ENCODE peak calls at places on chromosomes 11 and 22, in six cellular contexts. One of them, this sample, is unnamed.

GRCh38 chr22:32473388-32473952 is 1.1 kb upstream of the FBXO7 start:
- DNase-seq in adrenal gland: no peak
- DNase-seq in neural progenitor cell: peak; percentile 64
- DNase-seq in kidney: no peak
- DNase-seq in cardiac muscle cell: peak; percentile 71
- DNase-seq in heart right ventricle: peak; percentile 14
- DNase-seq in this sample: no peak

GRCh38 chr22:22245935-22246525 is 1.4 kb downstream of the VPREB1 start:
- DNase-seq in adrenal gland: no peak
- DNase-seq in neural progenitor cell: no peak
- DNase-seq in kidney: no peak
- DNase-seq in cardiac muscle cell: no peak
- DNase-seq in heart right ventricle: no peak
- DNase-seq in this sample: no peak

GRCh38 chr11:72446929-72447753 is 12.8 kb upstream of the CLPB start:
- DNase-seq in adrenal gland: no peak
- DNase-seq in neural progenitor cell: peak; percentile 48
- DNase-seq in kidney: no peak
- DNase-seq in cardiac muscle cell: peak; percentile 76
- DNase-seq in heart right ventricle: peak; percentile 25
- DNase-seq in this sample: no peak

GRCh38 chr11:85088286-85088685 is 538.9 kb downstream of the DLG2 start:
- DNase-seq in adrenal gland: no peak
- DNase-seq in neural progenitor cell: no peak
- DNase-seq in kidney: no peak
- DNase-seq in cardiac muscle cell: no peak
- DNase-seq in heart right ventricle: no peak
- DNase-seq in this sample: no peak

GRCh38 chr11:10496296-10496936 is 41.4 kb downstream of the AMPD3 start:
- DNase-seq in adrenal gland: peak; percentile 39
- DNase-seq in neural progenitor cell: no peak
- DNase-seq in kidney: no peak
- DNase-seq in cardiac muscle cell: no peak
- DNase-seq in heart right ventricle: no peak
- DNase-seq in this sample: no peak

GRCh38 chr11:132649277-132649676 is 883.0 kb downstream of the OPCML start:
- DNase-seq in adrenal gland: no peak
- DNase-seq in neural progenitor cell: no peak
- DNase-seq in kidney: no peak
- DNase-seq in cardiac muscle cell: no peak
- DNase-seq in heart right ventricle: no peak
- DNase-seq in this sample: no peak

GRCh38 chr11:64238076-64238475 is 2.8 kb upstream of the FKBP2 start:
- DNase-seq in adrenal gland: no peak
- DNase-seq in neural progenitor cell: no peak
- DNase-seq in kidney: no peak
- DNase-seq in cardiac muscle cell: no peak
- DNase-seq in heart right ventricle: no peak
- DNase-seq in this sample: peak; percentile 43

GRCh38 chr11:111922803-111923202 is 4.1 kb downstream of the C11orf52 start:
- DNase-seq in adrenal gland: no peak
- DNase-seq in neural progenitor cell: no peak
- DNase-seq in kidney: no peak
- DNase-seq in cardiac muscle cell: peak; percentile 91
- DNase-seq in heart right ventricle: peak; percentile 84
- DNase-seq in this sample: no peak

GRCh38 chr11:34890812-34891211 is 25.4 kb downstream of the APIP start:
- DNase-seq in adrenal gland: no peak
- DNase-seq in neural progenitor cell: peak; percentile 59
- DNase-seq in kidney: no peak
- DNase-seq in cardiac muscle cell: peak; percentile 73
- DNase-seq in heart right ventricle: no peak
- DNase-seq in this sample: no peak

GRCh38 chr22:32926600-32926999 is 125.1 kb downstream of the TIMP3 start:
- DNase-seq in adrenal gland: no peak
- DNase-seq in neural progenitor cell: peak; percentile 50
- DNase-seq in kidney: no peak
- DNase-seq in cardiac muscle cell: peak; percentile 58
- DNase-seq in heart right ventricle: no peak
- DNase-seq in this sample: no peak

GRCh38 chr11:18452927-18453326 is 2.7 kb upstream of the LDHAL6A start:
- DNase-seq in adrenal gland: no peak
- DNase-seq in neural progenitor cell: no peak
- DNase-seq in kidney: no peak
- DNase-seq in cardiac muscle cell: no peak
- DNase-seq in heart right ventricle: no peak
- DNase-seq in this sample: no peak

GRCh38 chr11:78649361-78650215 is 74.9 kb upstream of the NARS2 start:
- DNase-seq in adrenal gland: peak; percentile 27
- DNase-seq in neural progenitor cell: no peak
- DNase-seq in kidney: no peak
- DNase-seq in cardiac muscle cell: no peak
- DNase-seq in heart right ventricle: no peak
- DNase-seq in this sample: no peak

GRCh38 chr22:44098021-44098739 is 74.1 kb downstream of the PARVB start:
- DNase-seq in adrenal gland: no peak
- DNase-seq in neural progenitor cell: no peak
- DNase-seq in kidney: peak; percentile 45
- DNase-seq in cardiac muscle cell: peak; percentile 2
- DNase-seq in heart right ventricle: no peak
- DNase-seq in this sample: no peak

GRCh38 chr11:33742249-33742851 is 6.1 kb upstream of the CD59 start:
- DNase-seq in adrenal gland: no peak
- DNase-seq in neural progenitor cell: no peak
- DNase-seq in kidney: no peak
- DNase-seq in cardiac muscle cell: peak; percentile 60
- DNase-seq in heart right ventricle: no peak
- DNase-seq in this sample: no peak

GRCh38 chr11:128498846-128499245 is 88.5 kb downstream of the ETS1 start:
- DNase-seq in adrenal gland: no peak
- DNase-seq in neural progenitor cell: no peak
- DNase-seq in kidney: no peak
- DNase-seq in cardiac muscle cell: no peak
- DNase-seq in heart right ventricle: no peak
- DNase-seq in this sample: no peak

GRCh38 chr22:49046546-49047305 is 780.9 kb downstream of the BRD1 start:
- DNase-seq in adrenal gland: peak; percentile 57
- DNase-seq in neural progenitor cell: peak; percentile 86
- DNase-seq in kidney: no peak
- DNase-seq in cardiac muscle cell: no peak
- DNase-seq in heart right ventricle: peak; percentile 24
- DNase-seq in this sample: peak; percentile 56

GRCh38 chr11:35109827-35110226 is 29.1 kb upstream of the CD44 start:
- DNase-seq in adrenal gland: no peak
- DNase-seq in neural progenitor cell: no peak
- DNase-seq in kidney: no peak
- DNase-seq in cardiac muscle cell: no peak
- DNase-seq in heart right ventricle: no peak
- DNase-seq in this sample: no peak

GRCh38 chr11:119584193-119585037 is 144.6 kb downstream of the NECTIN1 start:
- DNase-seq in adrenal gland: peak; percentile 67
- DNase-seq in neural progenitor cell: peak; percentile 95
- DNase-seq in kidney: peak; percentile 88
- DNase-seq in cardiac muscle cell: peak; percentile 96
- DNase-seq in heart right ventricle: no peak
- DNase-seq in this sample: peak; percentile 30

GRCh38 chr11:3169235-3169951 is 4.3 kb upstream of the OSBPL5 start:
- DNase-seq in adrenal gland: peak; percentile 73
- DNase-seq in neural progenitor cell: peak; percentile 52
- DNase-seq in kidney: peak; percentile 80
- DNase-seq in cardiac muscle cell: peak; percentile 82
- DNase-seq in heart right ventricle: peak; percentile 62
- DNase-seq in this sample: peak; percentile 39
- H3K27ac ChIP-seq in adrenal gland: peak overlapping the region; percentile 77
- H3K27ac ChIP-seq in neural progenitor cell: no peak overlapping the region
- H3K27ac ChIP-seq in kidney: no peak overlapping the region
- H3K27ac ChIP-seq in cardiac muscle cell: no peak overlapping the region
- H3K27ac ChIP-seq in heart right ventricle: peak overlapping the region; percentile 62
- H3K27ac ChIP-seq in this sample: no peak overlapping the region

DNA sequence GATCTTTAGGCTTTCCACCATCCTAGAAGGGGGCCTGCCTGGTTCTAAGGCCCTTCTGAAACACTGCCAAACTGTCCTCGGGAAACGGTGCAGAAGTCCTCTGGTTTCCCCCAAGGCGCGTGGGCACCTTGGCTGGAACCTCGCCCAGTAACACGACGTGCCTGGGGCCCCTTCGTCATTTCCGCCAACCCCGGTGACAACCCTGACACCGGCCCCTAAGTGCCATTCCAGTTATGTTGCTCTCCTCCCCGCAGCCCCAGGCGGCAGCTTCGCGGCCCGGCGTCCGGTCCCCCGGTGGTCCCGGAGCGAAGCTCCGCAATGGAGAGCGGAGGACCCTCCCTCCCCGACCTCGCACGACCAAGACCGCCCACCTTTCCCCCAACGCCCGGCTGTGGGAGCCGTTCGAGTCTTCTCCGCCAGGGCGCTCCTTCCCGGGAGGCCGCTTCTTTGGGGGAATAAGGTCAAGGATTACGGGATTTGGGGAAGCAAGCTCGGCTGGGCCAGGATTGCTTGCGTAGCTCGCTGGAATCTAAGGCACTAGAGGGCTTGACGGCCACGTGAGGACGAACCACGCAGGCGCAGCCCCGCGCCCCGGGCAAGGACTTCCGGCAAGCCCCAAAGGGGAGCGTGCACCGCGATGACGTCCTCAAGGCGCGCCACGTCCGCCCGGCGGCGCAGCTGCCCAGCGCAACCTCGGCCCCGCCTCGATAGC is 648 bp downstream of the RNH1 start:
- DNase-seq in adrenal gland: peak; percentile 98
- DNase-seq in neural progenitor cell: peak; percentile 99
- DNase-seq in kidney: peak; percentile 100
- DNase-seq in cardiac muscle cell: peak; percentile 99
- DNase-seq in heart right ventricle: peak; percentile 98
- DNase-seq in this sample: peak; percentile 98
- H3K4me1 ChIP-seq in adrenal gland: peaks cover 27% of the 10 kb centered on the region
- H3K4me1 ChIP-seq in neural progenitor cell: peaks cover 6% of the 10 kb centered on the region
- H3K4me1 ChIP-seq in kidney: peaks cover 9% of the 10 kb centered on the region
- H3K4me1 ChIP-seq in cardiac muscle cell: peaks cover 5% of the 10 kb centered on the region
- H3K4me1 ChIP-seq in heart right ventricle: peaks cover 56% of the 10 kb centered on the region
- H3K4me1 ChIP-seq in this sample: peaks cover 16% of the 10 kb centered on the region

GRCh38 chr11:42524534-42525227 is 787.1 kb upstream of the API5 start:
- DNase-seq in adrenal gland: peak; percentile 78
- DNase-seq in neural progenitor cell: peak; percentile 84
- DNase-seq in kidney: no peak
- DNase-seq in cardiac muscle cell: peak; percentile 84
- DNase-seq in heart right ventricle: peak; percentile 29
- DNase-seq in this sample: peak; percentile 34
- TF ChIP-seq CTCF in adrenal gland: peak; percentile 82
- TF ChIP-seq CTCF in neural progenitor cell: peak; percentile 89
- TF ChIP-seq CTCF in kidney: peak; percentile 79
- TF ChIP-seq CTCF in cardiac muscle cell: peak; percentile 76
- TF ChIP-seq CTCF in heart right ventricle: peak; percentile 60
- TF ChIP-seq CTCF in this sample: peak; percentile 58

GRCh38 chr22:30970356-30970746 is 1.3 kb downstream of the TUG1 start:
- DNase-seq in adrenal gland: no peak
- DNase-seq in neural progenitor cell: no peak
- DNase-seq in kidney: no peak
- DNase-seq in cardiac muscle cell: no peak
- DNase-seq in heart right ventricle: no peak
- DNase-seq in this sample: no peak
- H3K27ac ChIP-seq in adrenal gland: no peak overlapping the region
- H3K27ac ChIP-seq in neural progenitor cell: no peak overlapping the region
- H3K27ac ChIP-seq in kidney: no peak overlapping the region
- H3K27ac ChIP-seq in cardiac muscle cell: no peak overlapping the region
- H3K27ac ChIP-seq in heart right ventricle: peak overlapping the region; percentile 97
- H3K27ac ChIP-seq in this sample: no peak overlapping the region

DNA sequence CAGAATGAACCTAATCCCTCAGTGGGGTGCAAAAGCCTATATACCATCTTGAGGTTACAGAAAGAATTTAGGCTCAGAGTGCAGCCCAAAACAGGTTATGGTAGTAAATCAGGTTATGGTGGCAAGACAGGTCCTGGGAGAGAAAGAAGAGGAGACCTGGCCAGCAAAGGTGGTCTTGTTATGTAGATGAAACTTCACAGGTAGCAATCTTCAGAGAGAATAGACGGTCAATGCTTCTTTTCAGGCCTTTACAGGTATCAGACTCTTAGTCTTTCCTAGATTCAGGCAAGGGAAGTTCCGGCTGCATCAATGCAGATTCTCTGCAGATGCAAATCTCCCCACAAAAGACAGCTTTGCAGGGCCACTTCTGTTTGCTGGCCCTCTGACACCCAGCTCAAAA is 45.8 kb upstream of the SORL1 start:
- DNase-seq in adrenal gland: no peak
- DNase-seq in neural progenitor cell: peak; percentile 18
- DNase-seq in kidney: no peak
- DNase-seq in cardiac muscle cell: no peak
- DNase-seq in heart right ventricle: no peak
- DNase-seq in this sample: no peak
- H3K4me1 ChIP-seq in adrenal gland: no peaks in the 10 kb centered on the region
- H3K4me1 ChIP-seq in neural progenitor cell: peaks cover 22% of the 10 kb centered on the region
- H3K4me1 ChIP-seq in kidney: no peaks in the 10 kb centered on the region
- H3K4me1 ChIP-seq in cardiac muscle cell: peaks cover 4% of the 10 kb centered on the region
- H3K4me1 ChIP-seq in heart right ventricle: no peaks in the 10 kb centered on the region
- H3K4me1 ChIP-seq in this sample: no peaks in the 10 kb centered on the region

DNA sequence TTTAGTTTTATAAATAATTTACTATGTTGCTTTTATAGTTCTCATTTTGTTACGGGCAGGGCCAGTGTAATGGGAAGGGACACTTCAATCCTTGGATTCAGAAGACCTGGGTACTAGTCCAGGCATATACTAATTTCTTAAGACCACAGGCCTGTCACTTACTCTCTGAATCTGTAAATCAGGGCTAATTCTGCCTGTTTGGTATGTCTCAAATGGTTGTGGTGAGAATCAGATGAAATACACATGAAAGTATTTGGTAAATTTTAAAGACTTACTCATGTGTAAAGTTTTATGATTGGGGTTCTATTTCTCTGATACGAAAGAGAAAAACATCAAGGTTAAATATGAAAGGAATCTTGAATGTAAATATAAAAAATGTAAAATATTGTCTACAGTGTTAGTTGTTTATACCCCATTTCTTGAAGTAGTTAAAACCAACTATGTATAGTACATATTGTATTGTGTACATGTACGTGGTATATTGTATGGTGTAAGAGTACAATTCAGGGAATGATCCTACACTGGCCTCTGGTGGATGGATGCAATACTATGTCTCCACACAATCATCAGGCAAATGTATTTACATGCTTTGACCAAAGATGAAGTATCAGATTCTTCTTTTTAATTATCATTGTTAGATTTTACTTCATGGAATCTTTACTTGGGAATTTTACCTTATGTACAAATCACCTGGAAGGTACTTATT is 24.5 kb upstream of the RAG2 start:
- DNase-seq in adrenal gland: no peak
- DNase-seq in neural progenitor cell: peak; percentile 9
- DNase-seq in kidney: no peak
- DNase-seq in cardiac muscle cell: peak; percentile 49
- DNase-seq in heart right ventricle: no peak
- DNase-seq in this sample: no peak
- TF ChIP-seq CTCF in adrenal gland: peak; percentile 51
- TF ChIP-seq CTCF in neural progenitor cell: peak; percentile 45
- TF ChIP-seq CTCF in kidney: peak; percentile 29
- TF ChIP-seq CTCF in cardiac muscle cell: peak; percentile 59
- TF ChIP-seq CTCF in heart right ventricle: peak; percentile 63
- TF ChIP-seq CTCF in this sample: no peak

DNA sequence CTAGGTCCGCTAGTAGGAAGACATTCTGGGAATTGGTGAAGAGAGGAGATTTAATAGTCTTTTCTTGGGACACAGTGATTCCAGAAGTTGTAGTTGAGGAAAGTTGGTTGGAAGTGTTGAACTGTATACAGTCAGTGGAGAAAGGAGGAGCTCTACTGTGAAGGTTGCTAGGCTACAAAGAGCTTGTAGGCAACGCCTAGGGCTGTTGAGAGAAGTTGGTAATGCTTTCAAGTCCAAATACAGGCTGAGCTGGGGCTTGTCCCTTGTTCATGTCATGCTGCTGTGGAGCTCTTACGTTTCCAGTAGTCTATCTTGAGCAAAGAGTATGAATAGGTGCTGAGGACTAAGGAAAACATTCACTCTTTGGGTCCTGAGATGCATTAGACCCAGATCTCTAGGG is 1.1 kb downstream of the TBCEL start:
- DNase-seq in adrenal gland: no peak
- DNase-seq in neural progenitor cell: no peak
- DNase-seq in kidney: no peak
- DNase-seq in cardiac muscle cell: no peak
- DNase-seq in heart right ventricle: peak; percentile 40
- DNase-seq in this sample: no peak
- H3K27ac ChIP-seq in adrenal gland: no peak overlapping the region
- H3K27ac ChIP-seq in neural progenitor cell: no peak overlapping the region
- H3K27ac ChIP-seq in kidney: no peak overlapping the region
- H3K27ac ChIP-seq in cardiac muscle cell: peak overlapping the region; percentile 90
- H3K27ac ChIP-seq in heart right ventricle: peak overlapping the region; percentile 84
- H3K27ac ChIP-seq in this sample: no peak overlapping the region